ENCODE peak calls at places on chromosomes 4 and X, in four cellular contexts. D is amniotic stem cell, V is DMS 273 treated with DMSO at 0.1 percent for 48 hours, O is T-helper 9 cell. B is an unnamed sample.

GRCh38 chr4:170193496-170193895 is 103.7 kb upstream of the AADAT start:
- DNase-seq in V (no peak), O (no peak), D (no peak), B (no peak)

GRCh38 chr4:39699676-39700409 is 1.9 kb downstream of the UBE2K start:
- DNase-seq in D (no peak), V (no peak), O (no peak), B (no peak)

GRCh38 chr4:8695237-8696219 is 103.0 kb downstream of the CPZ start:
- DNase-seq in D (no peak), V (no peak), O (no peak), B (no peak)

GRCh38 chrX:38225093-38225492 is 4.4 kb upstream of the SRPX start:
- DNase-seq in O (no peak), V (no peak), D (no peak), B (no peak)

GRCh38 chr4:3229328-3229727 is 19.6 kb upstream of the MSANTD1 start:
- DNase-seq in D (no peak), O (no peak), V (no peak), B (no peak)

GRCh38 chr4:156536661-156537060 is 434.9 kb downstream of the PDGFC start:
- DNase-seq in D (no peak), V (no peak), O (no peak), B (no peak)

GRCh38 chr4:27318740-27319139 is 458.1 kb downstream of the STIM2 start:
- DNase-seq in D (no peak), O (no peak), V (no peak), B (no peak)

GRCh38 chr4:8155048-8155447 is 3.6 kb downstream of the ABLIM2 start:
- DNase-seq in V (no peak), O (no peak), D (no peak), B (no peak)

GRCh38 chr4:138010639-138011038 is 231.5 kb downstream of the SLC7A11 start:
- DNase-seq in O (no peak), V (no peak), D (no peak), B (no peak)

GRCh38 chr4:8260656-8261111 is 8.9 kb upstream of the HTRA3 start:
- DNase-seq in V (no peak), O (no peak), D (no peak), B (no peak)

GRCh38 chrX:37846141-37846540 is 1.2 kb downstream of the DYNLT3 start:
- DNase-seq in O (no peak), D (no peak), V (no peak), B (no peak)

GRCh38 chrX:109934935-109935334 is 68.0 kb upstream of the TMEM164 start:
- DNase-seq in V (no peak), O (no peak), D (no peak), B (no peak)

B was measured in NCI-H1694 treated with DMSO at 0.1 percent for 48 hours.